ENCODE peak calls at places on chromosomes 3 and 15, in five cellular contexts. One of them, this sample, is unnamed.
A peak's percentile ranks its signal among the peaks of the same experiment; 100 is the strongest.

GRCh38 chr3:54999801-55000200 is 71.9 kb upstream of the LRTM1 start:
- DNase-seq in EL: no peak
- DNase-seq in HT-29: no peak
- DNase-seq in activated naive CD4-positive, alpha-beta T cell: no peak
- DNase-seq in KBM-7: no peak
- DNase-seq in this sample: no peak

GRCh38 chr3:194276768-194277546 is 74.2 kb downstream of the CPN2 start:
- DNase-seq in EL: no peak
- DNase-seq in activated naive CD4-positive, alpha-beta T cell: no peak
- DNase-seq in KBM-7: no peak
- DNase-seq in HT-29: no peak
- DNase-seq in this sample: no peak

GRCh38 chr15:78640840-78641733 is at the start of gene CHRNB4:
- DNase-seq in activated naive CD4-positive, alpha-beta T cell: no peak
- DNase-seq in HT-29: no peak
- DNase-seq in KBM-7: no peak
- DNase-seq in EL: no peak
- DNase-seq in this sample: no peak

GRCh38 chr3:86993704-86994103 is 2.8 kb upstream of the VGLL3 start:
- DNase-seq in HT-29: peak; percentile 13
- DNase-seq in KBM-7: peak; percentile 17
- DNase-seq in activated naive CD4-positive, alpha-beta T cell: no peak
- DNase-seq in EL: peak; percentile 85
- DNase-seq in this sample: peak; percentile 80

GRCh38 chr3:67947808-67948508 is 293.5 kb upstream of the SUCLG2 start:
- DNase-seq in KBM-7: no peak
- DNase-seq in HT-29: peak; percentile 22
- DNase-seq in activated naive CD4-positive, alpha-beta T cell: peak; percentile 2
- DNase-seq in EL: peak; percentile 2
- DNase-seq in this sample: no peak

GRCh38 chr15:45027220-45027619 is 4.2 kb downstream of the SORD start:
- DNase-seq in EL: no peak
- DNase-seq in activated naive CD4-positive, alpha-beta T cell: no peak
- DNase-seq in KBM-7: no peak
- DNase-seq in HT-29: no peak
- DNase-seq in this sample: no peak

GRCh38 chr3:127750226-127751031 is 71.9 kb downstream of the MGLL start:
- DNase-seq in HT-29: no peak
- DNase-seq in activated naive CD4-positive, alpha-beta T cell: no peak
- DNase-seq in KBM-7: no peak
- DNase-seq in EL: peak; percentile 83
- DNase-seq in this sample: peak; percentile 84

GRCh38 chr3:187243933-187244564 is 46.8 kb downstream of the RTP1 start:
- DNase-seq in EL: no peak
- DNase-seq in KBM-7: no peak
- DNase-seq in HT-29: no peak
- DNase-seq in activated naive CD4-positive, alpha-beta T cell: no peak
- DNase-seq in this sample: no peak

GRCh38 chr15:26967719-26968269 is 3.2 kb upstream of the GABRG3 start:
- DNase-seq in HT-29: no peak
- DNase-seq in EL: no peak
- DNase-seq in activated naive CD4-positive, alpha-beta T cell: no peak
- DNase-seq in KBM-7: no peak
- DNase-seq in this sample: no peak

GRCh38 chr3:183439510-183439909 is 11.1 kb upstream of the MCF2L2 start:
- DNase-seq in activated naive CD4-positive, alpha-beta T cell: no peak
- DNase-seq in KBM-7: no peak
- DNase-seq in HT-29: no peak
- DNase-seq in EL: peak; percentile 9
- DNase-seq in this sample: no peak

This sample was measured in HFFc6.